ENCODE peak calls at places on chromosome 11, in ten cellular contexts. K is GM04503; B is HCT116; X is mucosa of descending colon; D is effector memory CD8-positive, alpha-beta T cell; G is AG09319; E is NCI-H2081; Y is fibroblast of lung; V is endothelial cell; N is stimulated activated CD4-positive, alpha-beta T cell treated with anti-CD3 and anti-CD28 coated beads, Interleukin-2, amount 100 ng/mL, for 4 hours. J is an unnamed sample.

GRCh38 chr11:66366844-66367477 is 4.6 kb downstream of the SLC29A2 start:
- DNase-seq in G (no peak), X (no peak), N (no peak), Y (no peak), E (no peak), K (no peak), D (no peak), V (no peak), B (no peak), J (no peak)

GRCh38 chr11:10809373-10810199 is 860 bp upstream of the EIF4G2 start:
- DNase-seq in B (peak; percentile 19), N (peak; percentile 22), G (peak; percentile 28), E (peak; percentile 38), V (peak; percentile 55), D (no peak), K (peak; percentile 55), Y (peak; percentile 85), X (peak; percentile 74), J (no peak)

GRCh38 chr11:33691051-33691864 is 9.4 kb downstream of the C11orf91 start:
- DNase-seq in D (no peak), N (no peak), E (peak; percentile 43), G (no peak), V (no peak), Y (no peak), K (no peak), X (no peak), B (peak; percentile 59), J (no peak)

GRCh38 chr11:103651341-103651998 is 385.0 kb upstream of the DDI1 start:
- DNase-seq in D (no peak), K (no peak), X (no peak), G (no peak), E (no peak), V (no peak), B (no peak), N (no peak), Y (no peak), J (no peak)

GRCh38 chr11:39443424-39444022 is 2015.9 kb downstream of the LRRC4C start:
- DNase-seq in K (no peak), G (no peak), N (no peak), Y (no peak), B (no peak), D (no peak), X (no peak), E (no peak), V (no peak), J (no peak)

GRCh38 chr11:102464859-102465500 is 12.4 kb upstream of the TMEM123 start:
- DNase-seq in E (no peak), K (no peak), N (no peak), Y (no peak), V (no peak), B (no peak), D (no peak), G (no peak), X (no peak), J (no peak)

GRCh38 chr11:62141111-62142042 is 17.6 kb downstream of the INCENP start:
- DNase-seq in X (no peak), V (no peak), G (no peak), N (no peak), D (no peak), K (no peak), Y (no peak), B (no peak), E (no peak), J (no peak)

GRCh38 chr11:131504199-131504949 is 134.0 kb downstream of the NTM start:
- DNase-seq in G (no peak), D (no peak), E (no peak), X (no peak), B (no peak), K (no peak), N (no peak), V (peak; percentile 44), Y (peak; percentile 17), J (no peak)

GRCh38 chr11:61621917-61622585 is 41.2 kb upstream of the SYT7 start:
- DNase-seq in N (no peak), Y (no peak), V (no peak), K (no peak), X (no peak), E (no peak), G (no peak), B (no peak), D (no peak), J (no peak)

GRCh38 chr11:76629133-76629852 is 41.3 kb downstream of the LRRC32 start:
- DNase-seq in D (no peak), K (no peak), N (no peak), B (no peak), G (no peak), Y (peak; percentile 33), X (no peak), V (no peak), E (no peak), J (no peak)

GRCh38 chr11:76794371-76795284 is 11.5 kb downstream of the TSKU start:
- DNase-seq in V (no peak), Y (no peak), X (no peak), B (no peak), E (no peak), D (no peak), K (no peak), N (no peak), G (no peak), J (no peak)

GRCh38 chr11:64000026-64000739 is 13.9 kb downstream of the OTUB1 start:
- DNase-seq in N (peak; percentile 61), D (peak; percentile 70), Y (peak; percentile 61), X (peak; percentile 79), B (no peak), G (peak; percentile 44), K (no peak), V (peak; percentile 78), E (no peak), J (peak; percentile 80)

GRCh38 chr11:76234704-76235232 is 28.5 kb upstream of the WNT11 start:
- DNase-seq in Y (no peak), B (no peak), X (peak; percentile 63), G (peak; percentile 30), K (no peak), V (no peak), E (no peak), N (peak; percentile 7), D (no peak), J (no peak)

GRCh38 chr11:57546869-57547518 is 9.6 kb downstream of the SMTNL1 start:
- DNase-seq in Y (peak; percentile 26), D (no peak), X (no peak), G (no peak), N (no peak), E (no peak), B (no peak), K (peak; percentile 11), V (no peak), J (peak; percentile 42)

GRCh38 chr11:99069831-99070444 is 49.2 kb downstream of the CNTN5 start:
- DNase-seq in K (no peak), X (no peak), D (no peak), B (no peak), G (no peak), N (no peak), V (no peak), Y (peak; percentile 4), E (peak; percentile 88), J (no peak)

GRCh38 chr11:6856871-6857270 is 6.0 kb upstream of the OR10A2 start:
- DNase-seq in E (no peak), N (no peak), V (no peak), B (no peak), Y (peak; percentile 0), K (no peak), D (no peak), X (no peak), G (no peak), J (no peak)

GRCh38 chr11:128499613-128500213 is 87.6 kb downstream of the ETS1 start:
- DNase-seq in D (no peak), K (no peak), X (no peak), G (no peak), V (no peak), Y (no peak), B (no peak), E (no peak), N (no peak), J (no peak)

GRCh38 chr11:22703040-22703439 is 36.6 kb downstream of the GAS2 start:
- DNase-seq in D (no peak), X (no peak), G (peak; percentile 1), N (peak; percentile 1), E (peak; percentile 76), K (no peak), B (peak; percentile 28), V (no peak), Y (peak; percentile 88), J (no peak)

GRCh38 chr11:70268526-70268925 is 2.0 kb upstream of the PPFIA1 start:
- DNase-seq in E (no peak), X (no peak), N (no peak), Y (no peak), V (no peak), B (no peak), D (no peak), G (no peak), K (no peak), J (no peak)

GRCh38 chr11:2445107-2445947 is 519 bp downstream of the KCNQ1 start:
- DNase-seq in N (no peak), K (no peak), B (no peak), X (peak; percentile 70), D (no peak), Y (no peak), G (no peak), E (no peak), V (no peak), J (no peak)

GRCh38 chr11:126658306-126659056 is 303.0 kb downstream of the ST3GAL4 start:
- DNase-seq in B (no peak), D (no peak), N (no peak), Y (no peak), K (no peak), E (no peak), X (no peak), V (no peak), G (no peak), J (no peak)

GRCh38 chr11:133078591-133079179 is 453.6 kb downstream of the OPCML start:
- DNase-seq in Y (peak; percentile 22), V (peak; percentile 70), B (no peak), X (peak; percentile 38), N (no peak), E (peak; percentile 65), D (no peak), G (no peak), K (no peak), J (no peak)

GRCh38 chr11:118610220-118610772 is 2.9 kb downstream of the PHLDB1 start:
- DNase-seq in Y (no peak), N (no peak), G (no peak), E (no peak), D (no peak), V (no peak), K (no peak), X (peak; percentile 39), B (no peak), J (no peak)

GRCh38 chr11:123580137-123580536 is 74.3 kb downstream of the SCN3B start:
- DNase-seq in V (no peak), B (no peak), E (no peak), X (no peak), K (no peak), N (no peak), G (no peak), Y (no peak), D (peak; percentile 3), J (no peak)

GRCh38 chr11:17077240-17077519 is 287 bp downstream of the RPS13 start:
- DNase-seq in Y (no peak), D (no peak), E (peak; percentile 30), B (no peak), K (no peak), N (no peak), X (no peak), V (no peak), G (no peak), J (no peak)

GRCh38 chr11:10982695-10983492 is 125.0 kb upstream of the ZBED5 start:
- DNase-seq in G (no peak), X (no peak), Y (no peak), B (peak; percentile 4), V (no peak), K (no peak), E (no peak), D (no peak), N (no peak), J (no peak)

GRCh38 chr11:122202951-122203456 is 87.0 kb upstream of the BLID start:
- DNase-seq in E (peak; percentile 61), X (peak; percentile 69), K (no peak), B (peak; percentile 81), D (no peak), V (peak; percentile 82), Y (peak; percentile 72), N (no peak), G (peak; percentile 52), J (peak; percentile 30)

GRCh38 chr11:101718406-101718805 is 134.6 kb upstream of the TRPC6 start:
- DNase-seq in X (no peak), G (no peak), B (no peak), K (no peak), V (no peak), N (no peak), E (no peak), Y (peak; percentile 19), D (no peak), J (no peak)

J was measured in GM18507.